ENCODE peak calls at places on chromosomes 3 and 15, in six cellular contexts. Q, D, U, X, Y and N are unnamed samples.
A peak's percentile ranks its signal among the peaks of the same experiment; 100 is the strongest.

GRCh38 chr3:138946554-138947302 is at the start of the genes FOXL2 and FOXL2NB:
- DNase-seq in Q (no peak), U (peak; percentile 69), Y (no peak), D (peak; percentile 96), X (peak; percentile 44), N (no peak)

GRCh38 chr15:78873796-78874761 is 1.4 kb downstream of the MORF4L1 start:
- DNase-seq in Y (no peak), X (peak; percentile 42), D (no peak), Q (peak; percentile 37), U (peak; percentile 24), N (peak; percentile 24)

GRCh38 chr3:181105636-181106035 is 116.1 kb upstream of the DNAJC19 start:
- DNase-seq in X (no peak), D (no peak), U (no peak), Q (no peak), Y (no peak), N (no peak)

GRCh38 chr3:61252836-61253235 is 1.6 kb upstream of the FHIT start:
- DNase-seq in Y (no peak), D (no peak), Q (no peak), U (no peak), X (no peak), N (no peak)

GRCh38 chr3:194280777-194281176 is 70.4 kb downstream of the CPN2 start:
- DNase-seq in Y (no peak), D (no peak), Q (no peak), X (no peak), U (no peak), N (no peak)

GRCh38 chr15:39110336-39110735 is 470.5 kb upstream of the THBS1 start:
- DNase-seq in Y (no peak), Q (no peak), D (no peak), U (no peak), X (peak; percentile 81), N (no peak)

GRCh38 chr15:90362936-90363212 is 10.8 kb downstream of the ZNF774 start:
- DNase-seq in D (no peak), Y (no peak), X (peak; percentile 93), Q (no peak), U (peak; percentile 72), N (no peak)

GRCh38 chr15:73956276-73957086 is 30.2 kb downstream of the LOXL1 start:
- DNase-seq in U (peak; percentile 62), X (peak; percentile 94), Q (no peak), D (no peak), Y (peak; percentile 10), N (no peak)

GRCh38 chr15:51629612-51630011 is 7.0 kb upstream of the DMXL2 start:
- DNase-seq in X (peak; percentile 42), D (no peak), Q (no peak), Y (peak; percentile 22), U (peak; percentile 23), N (no peak)

GRCh38 chr3:50559702-50560101 is 7.8 kb downstream of the C3orf18 start:
- DNase-seq in X (no peak), D (no peak), Q (no peak), U (peak; percentile 48), Y (no peak), N (no peak)

GRCh38 chr3:51670053-51670666 is 892 bp upstream of the TEX264 start:
- DNase-seq in U (no peak), Q (no peak), D (no peak), Y (no peak), X (no peak), N (no peak)

GRCh38 chr3:13194285-13195209 is 121.3 kb upstream of the IQSEC1 start:
- DNase-seq in Q (no peak), Y (no peak), D (no peak), X (no peak), U (no peak), N (no peak)

GRCh38 chr3:136994772-136995516 is 37.2 kb downstream of the IL20RB start:
- DNase-seq in D (peak; percentile 82), X (peak; percentile 93), Q (no peak), U (peak; percentile 98), Y (peak; percentile 77), N (peak; percentile 92)

GRCh38 chr3:110664148-110664547 is 407.5 kb upstream of the NECTIN3 start:
- DNase-seq in D (no peak), U (no peak), X (peak; percentile 52), Y (no peak), Q (no peak), N (no peak)

GRCh38 chr3:185708392-185708791 is 116.5 kb downstream of the IGF2BP2 start:
- DNase-seq in Y (no peak), X (no peak), U (no peak), D (no peak), Q (no peak), N (no peak)

GRCh38 chr3:129597087-129597791 is 9.2 kb downstream of the PLXND1 start:
- DNase-seq in X (peak; percentile 69), D (no peak), Y (peak; percentile 55), U (no peak), Q (no peak), N (no peak)

GRCh38 chr15:98896802-98897732 is 110.5 kb downstream of the PGPEP1L start:
- DNase-seq in X (peak; percentile 99), D (no peak), Y (no peak), Q (no peak), U (peak; percentile 99), N (no peak)

GRCh38 chr3:194261581-194262063 is 89.5 kb downstream of the CPN2 start:
- DNase-seq in Y (no peak), X (no peak), U (no peak), D (no peak), Q (no peak), N (no peak)

GRCh38 chr3:13317596-13318320 is 102.4 kb downstream of the NUP210 start:
- DNase-seq in U (no peak), X (no peak), Y (no peak), D (no peak), Q (no peak), N (no peak)

GRCh38 chr3:17231537-17232261 is 346.9 kb downstream of the PLCL2 start:
- DNase-seq in Y (no peak), D (no peak), Q (no peak), X (no peak), U (no peak), N (no peak)

GRCh38 chr15:70866982-70867644 is 13.2 kb upstream of the LARP6 start:
- DNase-seq in X (peak; percentile 44), Y (no peak), D (no peak), Q (no peak), U (no peak), N (no peak)

GRCh38 chr15:56168394-56168793 is 75.3 kb downstream of the RFX7 start:
- DNase-seq in U (peak; percentile 71), D (no peak), Y (no peak), X (peak; percentile 62), Q (no peak), N (no peak)

GRCh38 chr15:48415036-48415886 is 84.0 kb downstream of the DUT start:
- DNase-seq in U (peak; percentile 81), X (peak; percentile 70), Q (no peak), D (no peak), Y (no peak), N (no peak)

GRCh38 chr15:98881526-98882517 is 125.8 kb downstream of the PGPEP1L start:
- DNase-seq in Q (peak; percentile 69), Y (no peak), D (no peak), X (peak; percentile 78), U (peak; percentile 61), N (no peak)

GRCh38 chr3:16474920-16475319 is 38.6 kb downstream of the RFTN1 start:
- DNase-seq in D (no peak), X (peak; percentile 60), Q (no peak), Y (no peak), U (no peak), N (no peak)

GRCh38 chr3:24494616-24495333 is at the start of gene THRB:
- DNase-seq in D (peak; percentile 56), X (peak; percentile 52), Y (peak; percentile 81), Q (peak; percentile 21), U (peak; percentile 71), N (peak; percentile 77)

GRCh38 chr3:126391631-126392030 is 3.1 kb upstream of the CFAP100 start:
- DNase-seq in Q (no peak), Y (peak; percentile 7), U (no peak), D (no peak), X (no peak), N (no peak)
- TF ChIP-seq CTCF in Q (no peak), Y (no peak), U (no peak), D (no peak), X (no peak), N (no peak)

DNA sequence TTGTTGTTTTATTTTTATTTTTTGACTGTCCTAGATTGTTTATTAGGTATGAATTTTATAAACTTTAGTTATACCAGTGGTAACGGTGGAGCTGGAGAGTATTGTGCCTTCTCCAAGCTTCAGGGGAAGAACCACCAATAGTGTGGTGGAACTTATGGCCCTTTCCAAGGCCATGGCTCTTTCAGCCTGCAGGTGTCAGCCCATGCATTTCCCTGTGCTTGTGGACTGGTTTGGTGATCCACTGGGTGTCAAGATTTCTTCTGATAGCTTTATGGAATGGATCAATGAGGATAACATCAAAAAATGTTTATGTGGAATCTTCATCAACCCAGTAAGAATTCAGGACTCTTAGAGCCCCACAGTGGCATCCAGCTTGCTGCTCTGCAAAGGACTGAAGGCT is 19.2 kb upstream of the SCAMP5 start:
- DNase-seq in Y (no peak), Q (no peak), U (no peak), D (no peak), X (no peak), N (no peak)
- TF ChIP-seq CTCF in Y (no peak), Q (no peak), U (peak; percentile 15), D (no peak), X (no peak), N (no peak)

DNA sequence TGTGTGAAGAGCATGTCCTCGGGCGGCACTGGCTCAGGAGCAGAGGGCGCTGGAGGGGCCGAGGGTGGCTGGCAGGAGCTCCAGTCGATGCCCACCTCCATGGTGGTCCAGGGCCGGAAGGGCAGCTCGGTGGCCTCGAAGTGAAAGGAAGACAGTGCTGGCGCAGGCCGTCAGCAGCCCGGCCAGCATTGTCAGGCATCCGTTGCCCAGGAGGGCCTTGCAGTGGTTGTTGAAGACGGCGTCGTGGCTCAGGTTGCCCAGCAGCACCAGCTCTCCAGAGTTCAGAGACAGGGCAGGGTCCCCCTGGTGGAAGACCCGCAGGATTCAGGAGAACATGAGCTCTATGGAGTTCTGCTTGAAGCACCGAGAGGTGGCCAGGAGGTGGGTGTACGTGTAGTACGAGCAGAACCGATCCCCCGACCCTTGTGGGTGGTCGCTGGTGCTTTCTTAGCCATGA is 16.5 kb upstream of the SIAH2 start:
- DNase-seq in D (no peak), Q (no peak), X (no peak), Y (no peak), U (no peak), N (no peak)
- TF ChIP-seq CTCF in D (no peak), Q (no peak), X (no peak), Y (no peak), U (no peak), N (no peak)

DNA sequence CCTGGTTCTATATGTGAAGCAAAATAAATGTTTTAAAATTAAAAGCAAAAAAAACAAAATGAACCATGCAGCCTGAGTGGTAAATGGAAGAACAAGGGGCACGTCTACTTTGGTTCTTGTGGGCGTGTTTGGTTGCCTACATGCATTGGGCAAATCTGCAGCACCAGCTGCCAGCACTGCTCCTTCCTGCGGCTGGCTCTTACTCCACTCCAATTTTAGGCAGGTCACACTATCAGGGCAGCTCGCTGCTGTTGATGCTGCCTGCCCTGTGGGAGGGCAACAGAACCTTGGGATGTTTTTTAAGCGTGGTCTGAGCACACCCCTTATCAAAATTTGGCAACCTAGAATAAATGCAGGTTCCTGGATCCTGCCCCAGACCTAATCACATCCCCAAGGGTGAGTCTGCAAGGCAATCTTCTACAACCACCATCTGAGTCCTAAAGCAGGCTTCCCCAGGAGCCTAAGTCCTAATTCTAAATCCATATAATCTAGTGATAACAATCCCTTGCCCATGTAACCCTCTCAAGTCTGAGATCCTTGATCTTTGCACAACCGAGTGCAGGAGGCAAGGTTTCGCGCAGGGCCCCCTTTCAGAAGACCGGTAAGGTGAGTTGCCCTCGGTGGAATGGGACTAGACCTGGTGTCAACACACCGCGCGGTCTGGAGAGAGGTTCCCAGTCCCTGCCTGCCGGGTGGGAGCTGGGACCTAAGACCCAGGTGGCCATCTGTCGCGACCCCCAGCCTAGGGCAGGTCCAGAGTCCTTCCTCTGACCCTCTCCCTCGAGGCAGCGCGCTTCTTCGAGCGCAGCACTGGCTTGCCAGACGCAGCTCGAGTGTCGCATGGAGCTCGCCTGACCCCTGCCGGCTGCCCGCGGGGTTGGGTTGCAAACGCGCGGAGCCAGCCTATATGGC is 15.9 kb downstream of the IVD start:
- DNase-seq in U (peak; percentile 74), Q (peak; percentile 83), D (peak; percentile 83), Y (peak; percentile 80), X (peak; percentile 75), N (peak; percentile 85)
- TF ChIP-seq CTCF in U (peak; percentile 94), Q (peak; percentile 97), D (peak; percentile 86), Y (peak; percentile 88), X (peak; percentile 98), N (peak; percentile 94)